ENCODE peak calls at places on chromosomes 2 and 18, in four cellular contexts. N is CD8-positive, alpha-beta T cell; G is foreskin fibroblast; A is uterus. P is an unnamed sample.

GRCh38 chr2:77512521-77512920 is 9.7 kb downstream of the LRRTM4 start:
- DNase-seq in G (no peak), A (no peak), N (no peak), P (no peak)

GRCh38 chr2:234550511-234551107 is 53.7 kb upstream of the ARL4C start:
- DNase-seq in A (peak), G (peak), N (peak), P (peak)

GRCh38 chr2:96934831-96935545 is 51.4 kb downstream of the FAM178B start:
- DNase-seq in A (no peak), G (no peak), N (no peak), P (no peak)

GRCh38 chr18:60413944-60414547 is 41.5 kb upstream of the MC4R start:
- DNase-seq in N (no peak), A (no peak), G (no peak), P (no peak)

GRCh38 chr2:101107246-101107645 is 43.9 kb downstream of the TBC1D8 start:
- DNase-seq in G (no peak), A (no peak), N (no peak), P (no peak)

GRCh38 chr2:23487735-23488492 is 102.9 kb downstream of the KLHL29 start:
- DNase-seq in A (no peak), G (peak), N (no peak), P (peak)

GRCh38 chr2:111668741-111669140 is 215.3 kb downstream of the ANAPC1 start:
- DNase-seq in G (no peak), N (no peak), A (no peak), P (no peak)

GRCh38 chr18:2222270-2223185 is 348.8 kb downstream of the METTL4 start:
- DNase-seq in G (no peak), N (no peak), A (no peak), P (peak)

GRCh38 chr2:239344857-239345216 is 56.0 kb downstream of the HDAC4 start:
- DNase-seq in A (no peak), G (no peak), N (no peak), P (no peak)

GRCh38 chr2:240783819-240784621 is 36.0 kb downstream of the KIF1A start:
- DNase-seq in A (no peak), G (no peak), N (no peak), P (no peak)

GRCh38 chr18:24631238-24632025 is 171.0 kb downstream of the HRH4 start:
- DNase-seq in N (no peak), A (no peak), G (no peak), P (no peak)

GRCh38 chr2:204550738-204551137 is 5.5 kb downstream of the PARD3B start:
- DNase-seq in A (no peak), G (peak), N (no peak), P (peak)

GRCh38 chr18:3281456-3282400 is 19.8 kb downstream of the MYL12B start:
- DNase-seq in A (no peak), N (no peak), G (peak), P (peak)

GRCh38 chr2:181372656-181373055 is 84.5 kb upstream of the ITGA4 start:
- DNase-seq in A (no peak), N (no peak), G (no peak), P (no peak)

GRCh38 chr2:217733461-217733860 is 269.3 kb downstream of the TNS1 start:
- DNase-seq in A (no peak), N (no peak), G (no peak), P (no peak)

GRCh38 chr2:168698959-168699358 is 103.5 kb upstream of the NOSTRIN start:
- DNase-seq in G (no peak), A (no peak), N (no peak), P (no peak)

GRCh38 chr2:238016526-238016925 is 44.3 kb upstream of the SCLY start:
- DNase-seq in A (no peak), N (no peak), G (no peak), P (no peak)

GRCh38 chr2:159506179-159506578 is 110.2 kb downstream of the BAZ2B start:
- DNase-seq in N (no peak), G (no peak), A (no peak), P (no peak)

GRCh38 chr2:88452151-88452851 is at the start of gene FOXI3:
- DNase-seq in A (no peak), N (no peak), G (no peak), P (no peak)

GRCh38 chr2:52414596-52414995 is 1353.0 kb upstream of the CHAC2 start:
- DNase-seq in N (no peak), A (no peak), G (no peak), P (no peak)

GRCh38 chr2:199707584-199708185 is 143.3 kb downstream of the FTCDNL1 start:
- DNase-seq in G (no peak), A (no peak), N (no peak), P (no peak)

GRCh38 chr2:155308367-155309009 is 610.0 kb downstream of the KCNJ3 start:
- DNase-seq in G (no peak), A (no peak), N (no peak), P (no peak)

GRCh38 chr2:69132960-69133590 is 120.1 kb downstream of the ANTXR1 start:
- DNase-seq in A (no peak), N (no peak), G (no peak), P (no peak)

GRCh38 chr2:1670636-1671035 is 73.7 kb downstream of the PXDN start:
- DNase-seq in A (peak), G (no peak), N (no peak), P (no peak)

GRCh38 chr2:239062743-239063142 is 214.9 kb downstream of the TWIST2 start:
- DNase-seq in G (no peak), N (no peak), A (no peak), P (no peak)

GRCh38 chr2:6986894-6987487 is 69.8 kb downstream of the RNF144A start:
- DNase-seq in N (no peak), A (no peak), G (no peak), P (peak)

GRCh38 chr18:8800041-8800441 is 94.7 kb downstream of the MTCL1 start:
- DNase-seq in G (peak), A (no peak), N (no peak), P (no peak)
- H3K4me3 ChIP-seq in G (no peak), A (no peak), N (no peak), P (no peak)

GRCh38 chr18:32674491-32674890 is 98.3 kb downstream of the KLHL14 start:
- DNase-seq in G (no peak), A (no peak), N (no peak), P (no peak)
- TF ChIP-seq CTCF in G (no peak), A (no peak), N (no peak), P (no peak)

GRCh38 chr2:9207641-9208301 is 1.2 kb downstream of the ASAP2 start:
- DNase-seq in A (no peak), G (no peak), N (no peak), P (no peak)
- H3K4me3 ChIP-seq in A (peak), G (peak), N (no peak), P (peak)

GRCh38 chr2:224363281-224363680 is 38.6 kb downstream of the FAM124B start:
- DNase-seq in A (no peak), G (no peak), N (no peak), P (no peak)
- TF ChIP-seq CTCF in A (no peak), G (no peak), N (no peak), P (no peak)

P was measured in cardiac fibroblast.